ENCODE peak calls at places on chromosomes 3 and 15, in nine cellular contexts. G, H, X, D, W, P, O, U and E are unnamed samples. For H3K27me3, the result is how much of the 10 kb centered on the place peaks cover.

GRCh38 chr3:40267940-40268707 is 41.4 kb upstream of the EIF1B start:
- DNase-seq in G (no peak), H (no peak), X (no peak), D (no peak), W (no peak), P (no peak), O (no peak), U (no peak), E (no peak)

GRCh38 chr15:50933353-50933752 is 24.9 kb downstream of the AP4E1 start:
- DNase-seq in G (no peak), H (no peak), X (no peak), D (no peak), W (no peak), P (no peak), O (no peak), U (no peak), E (no peak)

GRCh38 chr15:58438956-58439355 is 7.2 kb downstream of the LIPC start:
- DNase-seq in G (no peak), H (peak), X (peak), D (peak), W (peak), P (peak), O (peak), U (peak), E (no peak)

GRCh38 chr15:64892850-64893403 is 18.8 kb upstream of the ANKDD1A start:
- DNase-seq in G (peak), H (no peak), X (peak), D (no peak), W (no peak), P (no peak), O (peak), U (no peak), E (no peak)

GRCh38 chr15:25368855-25369254 is 70.0 kb downstream of the UBE3A start:
- DNase-seq in G (no peak), H (no peak), X (no peak), D (no peak), W (no peak), P (peak), O (no peak), U (peak), E (no peak)

GRCh38 chr15:71716990-71717389 is 93.4 kb upstream of the NR2E3 start:
- DNase-seq in G (no peak), H (no peak), X (no peak), D (no peak), W (no peak), P (peak), O (no peak), U (peak), E (no peak)

GRCh38 chr3:176595307-176595706 is 602.0 kb downstream of the TBL1XR1 start:
- DNase-seq in G (no peak), H (no peak), X (no peak), D (no peak), W (no peak), P (no peak), O (no peak), U (peak), E (no peak)

GRCh38 chr15:94230886-94231727 is at the start of gene MCTP2:
- DNase-seq in G (peak), H (peak), X (peak), D (peak), W (peak), P (peak), O (peak), U (peak), E (peak)

GRCh38 chr3:127639173-127640030 is 10.4 kb downstream of the PODXL2 start:
- DNase-seq in G (no peak), H (no peak), X (no peak), D (peak), W (peak), P (peak), O (no peak), U (peak), E (no peak)

GRCh38 chr3:146521356-146521755 is 23.1 kb downstream of the PLSCR1 start:
- DNase-seq in G (no peak), H (no peak), X (no peak), D (no peak), W (no peak), P (no peak), O (no peak), U (peak), E (no peak)

GRCh38 chr15:42843699-42844098 is 76.9 kb downstream of the TTBK2 start:
- DNase-seq in G (no peak), H (no peak), X (no peak), D (no peak), W (no peak), P (no peak), O (no peak), U (no peak), E (no peak)

GRCh38 chr15:79124388-79124787 is 33.8 kb upstream of the RASGRF1 start:
- DNase-seq in G (no peak), H (no peak), X (no peak), D (no peak), W (no peak), P (no peak), O (no peak), U (no peak), E (no peak)

GRCh38 chr3:28575100-28575747 is 226.6 kb upstream of the AZI2 start:
- DNase-seq in G (no peak), H (no peak), X (no peak), D (no peak), W (no peak), P (no peak), O (peak), U (no peak), E (no peak)

GRCh38 chr3:84165278-84165677 is 793.5 kb upstream of the CADM2 start:
- DNase-seq in G (no peak), H (no peak), X (no peak), D (no peak), W (no peak), P (peak), O (no peak), U (no peak), E (no peak)

GRCh38 chr3:141164844-141165243 is 66.8 kb upstream of the PXYLP1 start:
- DNase-seq in G (no peak), H (no peak), X (no peak), D (no peak), W (no peak), P (no peak), O (no peak), U (no peak), E (no peak)

GRCh38 chr15:101600024-101600423 is 52.2 kb downstream of the TM2D3 start:
- DNase-seq in G (no peak), H (no peak), X (no peak), D (no peak), W (no peak), P (no peak), O (no peak), U (no peak), E (no peak)

GRCh38 chr3:90035643-90036042 is 928.2 kb downstream of the EPHA3 start:
- DNase-seq in G (no peak), H (no peak), X (no peak), D (no peak), W (no peak), P (peak), O (no peak), U (no peak), E (no peak)

GRCh38 chr3:77321646-77322045 is 281.7 kb downstream of the ROBO2 start:
- DNase-seq in G (no peak), H (no peak), X (no peak), D (no peak), W (no peak), P (peak), O (no peak), U (no peak), E (no peak)

GRCh38 chr3:42660898-42661297 is 7.4 kb downstream of the ZBTB47 start:
- DNase-seq in G (no peak), H (no peak), X (no peak), D (no peak), W (no peak), P (no peak), O (peak), U (no peak), E (no peak)

GRCh38 chr15:77974098-77974414 is 103.5 kb downstream of the TBC1D2B start:
- DNase-seq in G (no peak), H (peak), X (no peak), D (no peak), W (peak), P (no peak), O (no peak), U (peak), E (no peak)

GRCh38 chr3:64238971-64239667 is 13.9 kb upstream of the PRICKLE2 start:
- DNase-seq in G (no peak), H (peak), X (no peak), D (peak), W (peak), P (peak), O (peak), U (peak), E (peak)

GRCh38 chr15:22889146-22889818 is 50.8 kb downstream of the NIPA2 start:
- DNase-seq in G (no peak), H (no peak), X (no peak), D (no peak), W (no peak), P (no peak), O (no peak), U (no peak), E (no peak)

GRCh38 chr3:192261135-192261534 is 466.2 kb downstream of the FGF12 start:
- DNase-seq in G (no peak), H (no peak), X (no peak), D (no peak), W (no peak), P (no peak), O (no peak), U (no peak), E (no peak)

GRCh38 chr3:141686477-141687280 is 51.4 kb upstream of the RNF7 start:
- DNase-seq in G (peak), H (peak), X (peak), D (no peak), W (peak), P (peak), O (no peak), U (peak), E (peak)

GRCh38 chr3:13416002-13416793 is 3.9 kb downstream of the NUP210 start:
- DNase-seq in G (no peak), H (no peak), X (peak), D (no peak), W (no peak), P (no peak), O (peak), U (no peak), E (no peak)

GRCh38 chr3:43873723-43874122 is 183.0 kb downstream of the ABHD5 start:
- DNase-seq in G (no peak), H (no peak), X (no peak), D (no peak), W (no peak), P (no peak), O (no peak), U (no peak), E (no peak)

GRCh38 chr15:65963911-65964482 is 94.7 kb downstream of the RAB11A start:
- DNase-seq in G (no peak), H (no peak), X (no peak), D (no peak), W (no peak), P (no peak), O (no peak), U (no peak), E (no peak)

GRCh38 chr3:42728668-42729364 is 26.2 kb upstream of the HHATL start:
- DNase-seq in G (no peak), H (no peak), X (no peak), D (no peak), W (no peak), P (no peak), O (peak), U (no peak), E (no peak)

GRCh38 chr3:114877378-114878118 is 269.5 kb downstream of the ZBTB20 start:
- DNase-seq in G (no peak), H (no peak), X (no peak), D (no peak), W (no peak), P (no peak), O (no peak), U (peak), E (no peak)

GRCh38 chr15:80856809-80857377 is 77.7 kb downstream of the CEMIP start:
- DNase-seq in G (no peak), H (peak), X (no peak), D (peak), W (no peak), P (no peak), O (no peak), U (no peak), E (no peak)

GRCh38 chr3:105649469-105649868 is 219.3 kb downstream of the CBLB start:
- DNase-seq in G (no peak), H (no peak), X (no peak), D (no peak), W (no peak), P (no peak), O (no peak), U (no peak), E (no peak)

GRCh38 chr3:27253831-27254230 is 115.4 kb downstream of the NEK10 start:
- DNase-seq in G (no peak), H (peak), X (no peak), D (peak), W (peak), P (peak), O (peak), U (peak), E (peak)

GRCh38 chr3:64368163-64369025 is 143.1 kb upstream of the PRICKLE2 start:
- DNase-seq in G (no peak), H (no peak), X (no peak), D (no peak), W (no peak), P (no peak), O (no peak), U (no peak), E (no peak)

GRCh38 chr15:63299981-63300575 is 22.7 kb downstream of the APH1B start:
- DNase-seq in G (no peak), H (no peak), X (no peak), D (no peak), W (no peak), P (no peak), O (no peak), U (no peak), E (no peak)

GRCh38 chr3:112341386-112341785 is 8.4 kb downstream of the CD200 start:
- DNase-seq in G (no peak), H (no peak), X (no peak), D (no peak), W (no peak), P (no peak), O (no peak), U (no peak), E (no peak)

GRCh38 chr15:74664028-74664616 is 31.7 kb downstream of the EDC3 start:
- DNase-seq in G (no peak), H (no peak), X (no peak), D (no peak), W (peak), P (peak), O (no peak), U (peak), E (peak)

GRCh38 chr15:81939604-81940440 is 106.0 kb downstream of the MEX3B start:
- DNase-seq in G (no peak), H (no peak), X (no peak), D (no peak), W (peak), P (peak), O (no peak), U (peak), E (no peak)

GRCh38 chr15:38129531-38130199 is 123.0 kb upstream of the SPRED1 start:
- DNase-seq in G (peak), H (peak), X (no peak), D (no peak), W (peak), P (peak), O (no peak), U (peak), E (peak)

GRCh38 chr3:13028010-13028821 is 45.0 kb downstream of the IQSEC1 start:
- DNase-seq in G (no peak), H (no peak), X (no peak), D (no peak), W (no peak), P (no peak), O (no peak), U (no peak), E (no peak)

GRCh38 chr3:127406309-127407025 is 118.6 kb upstream of the PRR20G start:
- DNase-seq in G (no peak), H (no peak), X (peak), D (peak), W (no peak), P (peak), O (peak), U (peak), E (no peak)

DNA sequence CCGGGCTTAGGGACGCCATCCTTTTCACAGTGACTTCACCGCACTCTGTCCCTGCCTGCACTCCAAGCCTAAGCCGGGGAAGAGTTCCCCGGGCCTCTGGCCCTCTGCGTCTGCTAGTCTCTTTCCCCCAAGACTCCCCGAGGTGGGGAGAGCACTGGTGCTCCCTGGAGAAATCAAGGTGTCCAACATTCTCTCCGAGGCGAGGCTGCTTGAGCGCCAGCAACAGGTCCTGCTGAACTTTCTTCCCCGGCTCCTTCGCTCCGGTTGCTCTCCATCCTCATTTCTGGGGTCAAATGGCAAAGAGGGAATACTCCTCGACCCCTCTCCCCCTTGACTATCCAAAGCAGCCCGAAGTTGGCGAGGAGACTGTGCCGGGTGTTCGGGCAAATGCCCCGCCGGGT is 28.9 kb downstream of the NR2F2 start:
- DNase-seq in G (no peak), H (no peak), X (no peak), D (no peak), W (no peak), P (no peak), O (peak), U (no peak), E (no peak)
- H3K27me3 ChIP-seq in G (under half), H (half or more), X (under half), D (under half), W (under half), P (under half), O (half or more), U (under half), E (under half)

DNA sequence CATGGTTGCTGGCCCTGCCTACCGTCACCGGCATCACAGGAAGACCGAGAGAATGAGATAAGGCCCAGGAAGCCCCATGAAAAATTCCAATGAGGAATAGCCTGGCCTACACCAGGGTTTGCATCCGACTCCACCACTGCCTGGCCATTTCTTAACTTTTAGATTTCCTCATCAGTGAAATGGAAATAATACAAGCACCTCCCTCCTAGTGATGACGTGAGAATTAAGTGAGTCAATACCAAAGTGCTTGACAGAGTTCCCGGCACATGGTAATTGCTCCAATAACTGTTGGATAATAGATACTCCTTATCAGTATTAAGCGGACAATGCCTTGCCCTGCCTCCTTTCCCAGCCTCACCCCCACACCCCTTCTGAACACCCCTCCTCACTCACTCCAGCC is 105.4 kb downstream of the TLE3 start:
- DNase-seq in G (no peak), H (no peak), X (no peak), D (no peak), W (no peak), P (no peak), O (no peak), U (no peak), E (no peak)
- H3K27me3 ChIP-seq in G (under half), H (under half), X (under half), D (under half), W (under half), P (under half), O (under half), U (half or more), E (under half)

DNA sequence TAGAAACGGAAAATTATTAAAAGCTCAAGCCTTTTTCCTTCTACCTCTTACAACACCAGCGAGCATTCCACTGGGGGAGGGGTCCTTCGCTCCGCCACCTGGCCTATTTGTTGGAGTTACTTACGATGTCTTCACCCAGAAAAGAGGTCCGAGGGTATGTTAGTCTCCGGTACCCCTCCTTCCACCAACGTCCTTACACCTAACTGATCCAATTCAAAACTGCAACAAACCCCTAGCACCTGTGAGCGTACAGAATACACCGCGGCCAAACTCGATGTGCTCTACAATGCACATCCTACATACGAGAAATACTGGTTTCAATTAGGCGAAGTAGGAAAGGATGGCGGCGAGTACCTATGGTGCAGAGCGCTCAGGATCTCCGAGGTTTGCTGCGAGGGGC is 958 bp downstream of the SLITRK3 start:
- DNase-seq in G (no peak), H (no peak), X (no peak), D (no peak), W (no peak), P (no peak), O (no peak), U (no peak), E (no peak)
- H3K27me3 ChIP-seq in G (under half), H (half or more), X (under half), D (under half), W (under half), P (under half), O (under half), U (under half), E (under half)

DNA sequence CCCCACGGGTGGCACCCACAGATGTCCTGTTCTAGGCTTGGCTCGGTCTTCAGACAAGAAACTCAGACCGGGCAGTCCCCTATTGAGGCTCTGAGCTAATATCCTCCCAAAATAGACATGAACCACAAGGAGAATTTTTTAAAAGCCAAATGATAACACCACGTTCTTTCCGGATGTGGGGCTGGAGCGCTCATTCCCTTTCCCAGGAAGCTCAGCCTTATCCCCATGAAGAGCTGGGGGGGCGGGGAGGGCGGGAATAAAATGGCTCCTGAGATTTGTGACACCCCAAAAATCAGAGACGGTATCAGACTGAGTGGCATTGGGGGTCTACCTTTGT is 1.1 kb downstream of the SLC6A1 start:
- DNase-seq in G (no peak), H (no peak), X (no peak), D (no peak), W (no peak), P (no peak), O (no peak), U (no peak), E (no peak)
- H3K27me3 ChIP-seq in G (under half), H (under half), X (under half), D (half or more), W (half or more), P (half or more), O (under half), U (half or more), E (under half)